ENCODE peak calls at places on chromosomes 4 and X, in six cellular contexts. A is neural progenitor cell, M is psoas muscle, C is A549, N is BE2C, D is BJ. H is an unnamed sample.

GRCh38 chr4:82784615-82785247 is 13.9 kb downstream of the SCD5 start:
- DNase-seq in M (no peak), C (no peak), A (no peak), D (no peak), N (peak; percentile 86), H (no peak)

GRCh38 chr4:25767877-25768475 is 94.8 kb downstream of the SEL1L3 start:
- DNase-seq in A (peak; percentile 84), N (peak; percentile 54), D (no peak), C (peak; percentile 66), M (peak; percentile 22), H (peak; percentile 56)

GRCh38 chrX:145552643-145553042 is 265.0 kb upstream of the SLITRK2 start:
- DNase-seq in M (no peak), D (no peak), N (no peak), A (no peak), C (no peak), H (no peak)

GRCh38 chr4:110877728-110878382 is 255.0 kb upstream of the PITX2 start:
- DNase-seq in A (no peak), C (no peak), M (no peak), D (no peak), N (no peak), H (no peak)

GRCh38 chr4:83329521-83330105 is 5.0 kb downstream of the HPSE start:
- DNase-seq in A (no peak), N (no peak), M (no peak), C (no peak), D (no peak), H (no peak)

GRCh38 chrX:12672362-12673106 is 118.7 kb upstream of the PRPS2 start:
- DNase-seq in N (no peak), A (no peak), D (no peak), C (no peak), M (no peak), H (no peak)

GRCh38 chr4:145176641-145177432 is 3.6 kb downstream of the OTUD4 start:
- DNase-seq in C (no peak), D (no peak), A (no peak), N (no peak), M (no peak), H (no peak)

GRCh38 chrX:85922821-85923220 is 124.5 kb downstream of the CHM start:
- DNase-seq in D (peak; percentile 22), C (no peak), A (no peak), M (no peak), N (no peak), H (no peak)

GRCh38 chr4:39648827-39649558 is 10.3 kb upstream of the SMIM14 start:
- DNase-seq in C (no peak), A (no peak), M (no peak), D (no peak), N (peak; percentile 17), H (no peak)

GRCh38 chrX:120380699-120381098 is 18.8 kb downstream of the ATP1B4 start:
- DNase-seq in A (peak; percentile 34), C (peak; percentile 42), N (no peak), D (no peak), M (no peak), H (no peak)

GRCh38 chrX:115494133-115494532 is 66.8 kb upstream of the PLS3 start:
- DNase-seq in M (no peak), A (peak; percentile 62), C (no peak), D (no peak), N (no peak), H (no peak)

GRCh38 chr4:113328514-113328913 is 279.1 kb downstream of the ANK2 start:
- DNase-seq in N (peak; percentile 47), D (no peak), A (peak; percentile 63), C (peak; percentile 13), M (no peak), H (no peak)

GRCh38 chrX:151085207-151085606 is 91.2 kb upstream of the GPR50 start:
- DNase-seq in N (no peak), C (no peak), M (no peak), A (no peak), D (no peak), H (no peak)

GRCh38 chr4:179007758-179008157 is 1565.5 kb upstream of the AGA start:
- DNase-seq in C (no peak), N (no peak), D (no peak), A (peak; percentile 57), M (no peak), H (no peak)

GRCh38 chr4:3785292-3785565 is 19.0 kb downstream of the ADRA2C start:
- DNase-seq in C (no peak), D (no peak), N (no peak), M (no peak), A (no peak), H (no peak)

GRCh38 chr4:3781193-3781886 is 15.2 kb downstream of the ADRA2C start:
- DNase-seq in D (no peak), M (no peak), C (peak; percentile 73), A (no peak), N (peak; percentile 80), H (no peak)

GRCh38 chr4:3781997-3782930 is 16.1 kb downstream of the ADRA2C start:
- DNase-seq in C (no peak), M (no peak), A (no peak), N (no peak), D (no peak), H (no peak)

GRCh38 chr4:3784469-3785291 is 18.5 kb downstream of the ADRA2C start:
- DNase-seq in A (peak; percentile 36), D (no peak), N (no peak), M (no peak), C (no peak), H (no peak)

DNA sequence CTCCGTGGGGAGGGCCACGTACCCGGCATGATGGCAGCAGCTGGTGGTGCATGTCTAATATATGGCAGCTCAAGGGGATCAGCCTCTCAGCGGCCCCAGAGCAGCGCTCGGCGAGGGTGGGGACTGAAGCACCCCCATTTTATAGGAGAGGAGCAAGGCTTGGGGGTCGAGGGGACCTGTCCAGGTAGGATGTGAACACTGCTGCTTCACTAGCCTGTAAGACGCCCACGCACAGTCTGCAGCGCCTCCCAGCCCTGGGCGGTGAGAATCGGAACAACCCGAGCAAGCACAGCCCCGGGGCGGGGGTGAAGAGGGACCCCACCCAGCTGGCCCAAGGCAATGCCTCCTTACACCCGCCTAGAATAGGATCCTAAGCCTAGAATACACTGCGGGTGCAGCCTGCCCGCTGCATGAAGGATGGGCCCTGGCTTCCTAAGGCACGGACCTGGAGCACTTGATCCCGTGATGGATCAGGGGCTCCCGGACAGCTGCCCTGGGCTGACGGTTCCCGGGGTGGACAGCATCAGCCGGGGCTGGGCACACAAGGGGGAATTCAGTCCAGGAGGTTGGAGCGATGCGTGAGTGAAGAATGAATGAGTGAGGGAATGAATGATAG is 17.6 kb downstream of the ADRA2C start:
- DNase-seq in M (no peak), C (peak; percentile 31), N (peak; percentile 51), A (peak; percentile 75), D (no peak), H (no peak)
- TF ChIP-seq CTCF in M (peak; percentile 24), C (peak; percentile 24), N (peak; percentile 43), A (peak; percentile 66), D (peak; percentile 24), H (no peak)

GRCh38 chr4:186148335-186148975 is 42.9 kb upstream of the CYP4V2 start:
- DNase-seq in D (no peak), N (no peak), C (no peak), A (no peak), M (no peak), H (no peak)

GRCh38 chr4:186150926-186151325 is 40.4 kb upstream of the CYP4V2 start:
- DNase-seq in C (no peak), A (no peak), M (no peak), N (no peak), D (no peak), H (no peak)

GRCh38 chr4:186146443-186146842 is 41.9 kb downstream of the FAM149A start:
- DNase-seq in N (no peak), M (no peak), D (no peak), A (no peak), C (no peak), H (no peak)

GRCh38 chr4:186151499-186151898 is 39.9 kb upstream of the CYP4V2 start:
- DNase-seq in D (no peak), N (no peak), A (no peak), C (no peak), M (no peak), H (no peak)

DNA sequence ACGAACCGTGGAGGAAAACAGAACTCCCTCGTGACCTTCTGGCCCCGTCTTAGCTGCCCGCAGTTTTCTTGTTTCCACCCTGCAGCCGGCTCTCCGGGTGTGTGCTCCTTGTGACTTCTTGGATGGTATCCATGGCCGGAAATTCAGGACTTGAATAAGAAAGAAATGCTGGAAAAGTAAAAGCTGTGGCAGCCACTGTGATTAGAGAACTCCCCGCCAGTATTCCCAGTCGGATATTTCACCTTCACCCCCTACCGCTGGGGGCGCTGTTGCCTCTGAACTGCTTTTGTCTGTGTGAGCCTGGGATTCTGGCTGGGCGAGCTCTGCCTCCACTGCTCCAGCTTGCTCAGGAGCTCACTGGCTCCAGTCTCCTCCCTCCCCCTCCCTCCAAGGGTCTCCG is 41.5 kb upstream of the CYP4V2 start:
- DNase-seq in D (no peak), C (peak; percentile 53), M (peak; percentile 81), N (peak; percentile 85), A (peak; percentile 65), H (no peak)
- TF ChIP-seq CTCF in D (no peak), C (peak; percentile 11), M (no peak), N (peak; percentile 93), A (peak; percentile 80), H (peak; percentile 79)

GRCh38 chrX:10042055-10042454 is 74.9 kb downstream of the CLDN34 start:
- DNase-seq in M (no peak), D (no peak), N (no peak), A (no peak), C (no peak), H (no peak)

GRCh38 chrX:10039821-10040793 is 72.9 kb downstream of the CLDN34 start:
- DNase-seq in D (no peak), C (peak; percentile 56), N (no peak), A (peak; percentile 11), M (no peak), H (no peak)

GRCh38 chrX:10040961-10041360 is 73.8 kb downstream of the CLDN34 start:
- DNase-seq in A (no peak), M (no peak), C (no peak), D (no peak), N (no peak), H (no peak)

GRCh38 chrX:10041383-10041782 is 74.2 kb downstream of the CLDN34 start:
- DNase-seq in D (no peak), A (no peak), N (no peak), C (peak; percentile 74), M (no peak), H (no peak)

DNA sequence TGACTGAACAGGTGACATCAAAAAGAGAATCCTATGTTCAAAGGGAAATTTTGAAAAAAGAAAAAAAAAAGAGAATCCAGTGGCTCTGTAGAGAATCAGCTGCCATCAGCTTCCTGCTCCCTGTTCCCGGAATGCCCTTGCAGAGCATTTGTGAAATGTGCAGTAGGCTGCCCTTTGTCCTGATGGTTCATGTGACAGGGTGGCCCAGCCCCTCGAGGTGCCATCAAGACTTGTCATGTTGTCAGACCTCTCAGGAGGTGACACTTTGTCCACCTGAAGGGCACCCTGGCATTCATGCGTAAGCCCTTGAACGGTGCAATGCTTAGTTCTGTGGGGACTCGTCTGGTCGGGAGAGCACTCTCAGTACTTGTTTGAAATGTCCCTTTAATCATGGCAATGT is 71.4 kb downstream of the CLDN34 start:
- DNase-seq in C (no peak), M (no peak), A (no peak), N (no peak), D (no peak), H (no peak)
- TF ChIP-seq CTCF in C (no peak), M (no peak), A (no peak), N (no peak), D (no peak), H (no peak)

DNA sequence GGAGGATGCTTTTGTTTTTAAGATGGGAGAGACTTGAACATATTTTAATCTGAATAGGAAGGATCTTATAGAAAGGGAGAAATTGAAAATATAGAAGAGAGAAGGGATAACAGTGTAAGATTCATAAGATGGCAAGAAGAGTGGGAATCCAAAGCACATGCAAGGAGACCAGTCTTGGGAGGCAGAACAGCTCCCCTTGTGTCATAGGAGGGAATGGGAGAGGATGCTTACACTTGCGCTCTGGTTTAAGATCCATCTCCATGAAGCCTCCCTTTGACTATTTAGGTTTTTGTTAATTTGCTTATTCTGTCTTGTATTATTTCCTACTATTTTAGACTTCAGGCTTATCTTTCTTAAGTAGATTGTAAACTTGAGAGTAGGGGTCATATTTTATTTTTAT is 42.7 kb downstream of the KIF4A start:
- DNase-seq in M (no peak), C (peak; percentile 20), N (no peak), D (no peak), A (no peak), H (no peak)
- TF ChIP-seq CTCF in M (no peak), C (no peak), N (peak; percentile 25), D (no peak), A (peak; percentile 16), H (no peak)

H was measured in CD14-positive monocyte.